ENCODE peak calls at places on chromosomes 2 and 18, in eight cellular contexts. One of them, this sample, is unnamed.

GRCh38 chr2:8098952-8099582 is 582.8 kb upstream of the ID2 start:
- DNase-seq in head of caudate nucleus: no peak
- DNase-seq in Calu3: no peak
- DNase-seq in activated T-cell treated with anti-CD3 and anti-CD28 coated beads, Interleukin-2, amount 50 U/mL, for 72 hours: no peak
- DNase-seq in retina: no peak
- DNase-seq in tibial artery: no peak
- DNase-seq in kidney: no peak
- DNase-seq in T-helper 17 cell: no peak
- DNase-seq in this sample: no peak

GRCh38 chr2:18901255-18901654 is 311.9 kb upstream of the NT5C1B start:
- DNase-seq in head of caudate nucleus: no peak
- DNase-seq in Calu3: no peak
- DNase-seq in activated T-cell treated with anti-CD3 and anti-CD28 coated beads, Interleukin-2, amount 50 U/mL, for 72 hours: no peak
- DNase-seq in retina: no peak
- DNase-seq in tibial artery: no peak
- DNase-seq in kidney: no peak
- DNase-seq in T-helper 17 cell: no peak
- DNase-seq in this sample: no peak

GRCh38 chr2:196112408-196113039 is 43.9 kb upstream of the DNAH7 start:
- DNase-seq in head of caudate nucleus: no peak
- DNase-seq in Calu3: peak
- DNase-seq in activated T-cell treated with anti-CD3 and anti-CD28 coated beads, Interleukin-2, amount 50 U/mL, for 72 hours: no peak
- DNase-seq in retina: no peak
- DNase-seq in tibial artery: no peak
- DNase-seq in kidney: no peak
- DNase-seq in T-helper 17 cell: no peak
- DNase-seq in this sample: no peak

GRCh38 chr2:112055833-112056625 is 960 bp downstream of the TMEM87B start:
- DNase-seq in head of caudate nucleus: peak
- DNase-seq in Calu3: peak
- DNase-seq in activated T-cell treated with anti-CD3 and anti-CD28 coated beads, Interleukin-2, amount 50 U/mL, for 72 hours: peak
- DNase-seq in retina: no peak
- DNase-seq in tibial artery: peak
- DNase-seq in kidney: no peak
- DNase-seq in T-helper 17 cell: peak
- DNase-seq in this sample: peak

GRCh38 chr2:96099861-96100798 is 16.2 kb downstream of the ADRA2B start:
- DNase-seq in head of caudate nucleus: peak
- DNase-seq in Calu3: no peak
- DNase-seq in activated T-cell treated with anti-CD3 and anti-CD28 coated beads, Interleukin-2, amount 50 U/mL, for 72 hours: no peak
- DNase-seq in retina: peak
- DNase-seq in tibial artery: peak
- DNase-seq in kidney: peak
- DNase-seq in T-helper 17 cell: peak
- DNase-seq in this sample: peak

GRCh38 chr2:189580662-189581353 is at the start of gene SLC40A1:
- DNase-seq in head of caudate nucleus: peak
- DNase-seq in Calu3: peak
- DNase-seq in activated T-cell treated with anti-CD3 and anti-CD28 coated beads, Interleukin-2, amount 50 U/mL, for 72 hours: peak
- DNase-seq in retina: peak
- DNase-seq in tibial artery: peak
- DNase-seq in kidney: peak
- DNase-seq in T-helper 17 cell: peak
- DNase-seq in this sample: peak

GRCh38 chr2:241896746-241897201 is 27.2 kb downstream of the RTP5 start:
- DNase-seq in head of caudate nucleus: no peak
- DNase-seq in Calu3: no peak
- DNase-seq in activated T-cell treated with anti-CD3 and anti-CD28 coated beads, Interleukin-2, amount 50 U/mL, for 72 hours: no peak
- DNase-seq in retina: no peak
- DNase-seq in tibial artery: peak
- DNase-seq in kidney: peak
- DNase-seq in T-helper 17 cell: no peak
- DNase-seq in this sample: no peak

GRCh38 chr2:69214898-69215297 is 172.1 kb downstream of the GFPT1 start:
- DNase-seq in head of caudate nucleus: no peak
- DNase-seq in Calu3: no peak
- DNase-seq in activated T-cell treated with anti-CD3 and anti-CD28 coated beads, Interleukin-2, amount 50 U/mL, for 72 hours: no peak
- DNase-seq in retina: no peak
- DNase-seq in tibial artery: peak
- DNase-seq in kidney: no peak
- DNase-seq in T-helper 17 cell: no peak
- DNase-seq in this sample: no peak

GRCh38 chr18:50624981-50625380 is 65.1 kb downstream of the MAPK4 start:
- DNase-seq in head of caudate nucleus: peak
- DNase-seq in Calu3: no peak
- DNase-seq in activated T-cell treated with anti-CD3 and anti-CD28 coated beads, Interleukin-2, amount 50 U/mL, for 72 hours: no peak
- DNase-seq in retina: no peak
- DNase-seq in tibial artery: no peak
- DNase-seq in kidney: no peak
- DNase-seq in T-helper 17 cell: no peak
- DNase-seq in this sample: no peak

This sample was measured in ovary.